ENCODE peak calls at places on chromosomes 3 and 15, in nine cellular contexts. J is ovary, O is transverse colon, F is HepG2, P is A549, B is tibial nerve, Z is stomach, T is H1, M is GM12878. E is an unnamed sample.

GRCh38 chr3:127590282-127590592 is 296 bp downstream of the TPRA1 start:
- DNase-seq in Z (no peak), O (peak), T (no peak), P (no peak), F (no peak), B (no peak), M (no peak), J (no peak), E (no peak)

GRCh38 chr3:47634996-47635395 is 56.3 kb upstream of the CSPG5 start:
- DNase-seq in F (no peak), B (no peak), O (no peak), J (no peak), P (no peak), M (no peak), Z (no peak), T (no peak), E (no peak)

GRCh38 chr15:76994001-76994400 is 925 bp upstream of the PSTPIP1 start:
- DNase-seq in F (no peak), B (no peak), Z (peak), O (peak), M (no peak), T (no peak), J (no peak), P (peak), E (peak)

GRCh38 chr3:30549600-30549999 is 56.8 kb upstream of the TGFBR2 start:
- DNase-seq in J (no peak), F (no peak), T (peak), M (no peak), B (no peak), O (no peak), P (no peak), Z (no peak), E (no peak)

GRCh38 chr15:90021108-90021507 is 20.0 kb downstream of the ZNF710 start:
- DNase-seq in M (no peak), Z (no peak), P (no peak), F (no peak), T (no peak), J (no peak), O (peak), B (no peak), E (peak)

GRCh38 chr3:181311186-181311585 is 321.6 kb upstream of the DNAJC19 start:
- DNase-seq in P (no peak), B (no peak), O (no peak), J (no peak), T (no peak), F (no peak), Z (peak), M (no peak), E (no peak)

GRCh38 chr15:87144775-87145174 is 1065.1 kb downstream of the AGBL1 start:
- DNase-seq in B (no peak), P (no peak), T (no peak), M (no peak), Z (no peak), O (no peak), F (no peak), J (no peak), E (no peak)

GRCh38 chr3:48656841-48657281 is 5.8 kb downstream of the CELSR3 start:
- DNase-seq in P (no peak), Z (no peak), B (no peak), T (no peak), J (no peak), F (no peak), O (no peak), M (no peak), E (no peak)

GRCh38 chr3:37905987-37906674 is 44.5 kb downstream of the CTDSPL start:
- DNase-seq in Z (no peak), J (no peak), T (no peak), M (no peak), P (no peak), F (peak), O (no peak), B (no peak), E (no peak)

GRCh38 chr3:31550452-31551251 is 17.9 kb downstream of the STT3B start:
- DNase-seq in T (no peak), O (no peak), B (peak), P (peak), J (no peak), Z (no peak), M (no peak), F (peak), E (no peak)

GRCh38 chr15:40928975-40929729 is at the start of gene DLL4:
- DNase-seq in T (no peak), Z (peak), J (peak), O (peak), M (no peak), F (peak), P (peak), B (peak), E (no peak)

GRCh38 chr15:84748274-84749110 is at the start of gene ZNF592:
- DNase-seq in M (no peak), P (peak), B (peak), F (peak), J (peak), O (peak), Z (peak), T (no peak), E (peak)

GRCh38 chr3:133934996-133935842 is 39.5 kb upstream of the RAB6B start:
- DNase-seq in T (no peak), F (no peak), P (no peak), M (no peak), O (no peak), J (no peak), Z (peak), B (no peak), E (peak)

GRCh38 chr15:90419202-90419601 is 31.2 kb downstream of the IQGAP1 start:
- DNase-seq in B (no peak), T (no peak), F (no peak), P (no peak), O (no peak), J (no peak), Z (no peak), M (no peak), E (no peak)

GRCh38 chr3:161452179-161452578 is 44.4 kb upstream of the OTOL1 start:
- DNase-seq in B (no peak), J (no peak), Z (no peak), T (no peak), P (no peak), F (no peak), M (no peak), O (no peak), E (no peak)

GRCh38 chr15:73771380-73772095 is 18.4 kb upstream of the INSYN1 start:
- DNase-seq in F (no peak), B (no peak), Z (no peak), P (no peak), T (no peak), M (no peak), J (no peak), O (no peak), E (no peak)

GRCh38 chr15:44029940-44030568 is 165.0 kb downstream of the FRMD5 start:
- DNase-seq in Z (no peak), O (no peak), F (no peak), M (no peak), B (no peak), T (no peak), J (no peak), P (no peak), E (no peak)

GRCh38 chr3:132228923-132229322 is 88.3 kb upstream of the ACP3 start:
- DNase-seq in Z (no peak), O (no peak), B (no peak), F (no peak), J (no peak), T (no peak), P (peak), M (no peak), E (no peak)

GRCh38 chr15:57218826-57219576 is 157.3 kb upstream of the CGNL1 start:
- DNase-seq in O (no peak), P (peak), T (no peak), F (no peak), B (no peak), M (no peak), Z (no peak), J (no peak), E (no peak)

GRCh38 chr3:53255775-53256703 is at the start of gene TKT:
- DNase-seq in Z (peak), M (peak), P (peak), F (peak), T (peak), B (peak), J (peak), O (peak), E (peak)

GRCh38 chr15:89421219-89421618 is 75.2 kb downstream of the RHCG start:
- DNase-seq in T (no peak), O (no peak), J (no peak), M (no peak), Z (no peak), P (no peak), F (no peak), B (no peak), E (no peak)

GRCh38 chr3:169259134-169259533 is 404.4 kb downstream of the MECOM start:
- DNase-seq in Z (no peak), M (no peak), J (no peak), B (no peak), T (no peak), O (no peak), F (no peak), P (no peak), E (no peak)

GRCh38 chr15:91968610-91969009 is 115.1 kb downstream of the SLCO3A1 start:
- DNase-seq in O (no peak), Z (no peak), M (no peak), F (no peak), P (no peak), B (no peak), J (no peak), T (no peak), E (no peak)

GRCh38 chr15:83775738-83776137 is 121.8 kb downstream of the ADAMTSL3 start:
- DNase-seq in O (no peak), J (no peak), B (no peak), F (no peak), Z (no peak), P (no peak), T (no peak), M (no peak), E (no peak)

GRCh38 chr15:81270781-81271491 is 53.0 kb downstream of the STARD5 start:
- DNase-seq in Z (no peak), O (no peak), F (no peak), J (no peak), B (no peak), M (no peak), P (no peak), T (no peak), E (no peak)

GRCh38 chr15:38670142-38671002 is 105.8 kb upstream of the RASGRP1 start:
- DNase-seq in B (no peak), J (no peak), T (no peak), P (no peak), M (no peak), Z (no peak), F (no peak), O (peak), E (no peak)

GRCh38 chr3:29065211-29065785 is 215.6 kb upstream of the RBMS3 start:
- DNase-seq in Z (peak), J (peak), B (peak), M (no peak), P (peak), O (peak), T (peak), F (no peak), E (no peak)

GRCh38 chr3:152524198-152525140 is 255.7 kb downstream of the MBNL1 start:
- DNase-seq in P (peak), T (no peak), Z (peak), O (peak), B (peak), J (peak), F (peak), M (no peak), E (no peak)

GRCh38 chr15:63038926-63039673 is 3.4 kb upstream of the TPM1 start:
- DNase-seq in M (no peak), P (no peak), F (no peak), Z (no peak), B (no peak), O (no peak), T (no peak), J (no peak), E (no peak)

GRCh38 chr3:66138336-66139234 is 82.2 kb upstream of the SLC25A26 start:
- DNase-seq in J (peak), T (peak), B (peak), O (peak), F (peak), M (no peak), Z (peak), P (peak), E (no peak)

GRCh38 chr3:95049841-95050240 is 987.0 kb downstream of the NSUN3 start:
- DNase-seq in B (no peak), P (no peak), F (no peak), M (no peak), O (no peak), Z (no peak), J (no peak), T (no peak), E (no peak)

GRCh38 chr3:57793737-57794187 is 37.7 kb downstream of the SLMAP start:
- DNase-seq in O (no peak), M (no peak), J (no peak), P (no peak), F (no peak), Z (no peak), B (no peak), T (no peak), E (no peak)

GRCh38 chr15:101543026-101543390 is 53.5 kb upstream of the PCSK6 start:
- DNase-seq in P (no peak), Z (no peak), F (no peak), T (no peak), M (no peak), O (no peak), J (no peak), B (no peak), E (no peak)

GRCh38 chr15:58465070-58465469 is 33.3 kb downstream of the LIPC start:
- DNase-seq in J (no peak), P (no peak), Z (no peak), O (no peak), B (no peak), T (no peak), M (no peak), F (no peak), E (no peak)

GRCh38 chr15:101049856-101050646 is 130.9 kb downstream of the LRRK1 start:
- DNase-seq in T (no peak), P (no peak), J (peak), O (peak), M (no peak), B (no peak), Z (peak), F (no peak), E (peak)

GRCh38 chr15:90881978-90882721 is 2.2 kb upstream of the FES start:
- DNase-seq in B (no peak), Z (no peak), O (no peak), J (no peak), P (no peak), M (no peak), F (no peak), T (no peak), E (no peak)

GRCh38 chr15:99125061-99125990 is 20.4 kb downstream of the SYNM start:
- DNase-seq in P (no peak), M (no peak), O (no peak), B (no peak), Z (no peak), T (no peak), J (no peak), F (no peak), E (no peak)

GRCh38 chr15:99124641-99125040 is 19.8 kb downstream of the SYNM start:
- DNase-seq in P (no peak), F (no peak), J (no peak), O (no peak), T (no peak), B (no peak), Z (no peak), M (no peak), E (no peak)

GRCh38 chr15:99122831-99123705 is 18.2 kb downstream of the SYNM start:
- DNase-seq in Z (no peak), F (no peak), T (no peak), B (no peak), O (no peak), J (peak), P (no peak), M (no peak), E (no peak)

GRCh38 chr15:99121691-99122410 is 17.0 kb downstream of the SYNM start:
- DNase-seq in O (no peak), T (no peak), Z (no peak), P (no peak), B (no peak), M (no peak), F (no peak), J (no peak), E (no peak)

DNA sequence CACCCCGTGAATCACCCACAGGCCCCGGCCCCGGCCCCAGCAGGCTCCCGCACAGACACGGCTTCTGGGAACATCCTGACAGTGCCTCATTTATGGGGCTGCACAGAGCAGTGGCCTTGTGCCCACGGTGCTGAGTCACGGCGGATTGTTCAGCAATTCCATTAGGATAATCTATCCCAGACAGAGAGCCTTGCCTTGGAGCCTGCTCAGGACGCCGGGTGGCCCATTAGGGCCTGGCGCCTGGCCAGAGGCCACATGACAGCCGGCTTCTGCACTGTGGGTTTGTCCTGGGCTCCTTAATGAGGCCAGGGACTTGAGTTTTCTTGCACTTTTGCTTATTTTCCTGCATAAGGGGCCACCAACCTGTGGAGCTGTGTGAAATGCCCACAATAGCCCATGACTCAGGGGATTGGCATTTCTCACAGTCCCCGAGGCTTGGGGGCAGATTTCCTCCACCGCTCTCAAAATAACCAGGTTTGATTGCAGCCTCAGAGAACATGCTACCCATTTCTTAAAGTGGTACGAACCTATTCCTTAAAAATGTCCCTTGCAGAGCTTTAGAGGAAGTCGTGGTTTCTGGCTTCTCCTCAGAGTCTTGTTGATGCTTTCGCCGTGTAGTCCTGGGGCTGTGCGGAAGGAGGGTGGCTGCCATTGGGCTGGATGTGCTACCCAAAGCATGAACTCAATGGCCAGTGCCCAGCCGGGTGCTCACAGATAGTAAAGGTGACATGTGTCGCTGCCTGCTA is 19.0 kb downstream of the SYNM start:
- DNase-seq in P (peak), F (peak), J (peak), T (no peak), B (peak), M (no peak), O (peak), Z (peak), E (peak)
- TF ChIP-seq POLR2A in P (no peak), F (no peak), J (no peak), T (no peak), B (no peak), M (no peak), O (no peak), Z (no peak), E (no peak)

DNA sequence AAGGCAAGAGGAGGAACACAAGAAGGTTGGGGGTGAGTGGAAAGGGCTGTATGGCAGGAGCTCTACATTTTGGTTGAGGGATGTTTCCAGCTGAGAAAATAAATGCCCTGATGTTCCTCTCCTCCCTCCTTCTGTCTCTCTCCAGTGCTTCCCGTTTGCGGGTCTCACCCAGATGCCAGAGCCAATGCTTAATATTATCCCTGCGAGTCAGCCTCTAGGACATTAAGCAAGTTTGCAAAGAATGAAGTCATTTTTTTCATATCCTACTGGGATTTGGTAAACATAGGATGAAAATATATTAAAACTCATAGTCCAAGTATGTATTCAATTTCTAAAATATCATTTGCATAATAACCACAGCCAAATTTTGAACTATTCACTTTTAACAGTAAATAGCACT is 295.9 kb downstream of the CADM2 start:
- DNase-seq in M (no peak), T (no peak), F (no peak), J (no peak), Z (no peak), B (no peak), P (no peak), O (no peak), E (no peak)
- TF ChIP-seq EP300 in M (no peak), T (no peak), F (no peak), J (no peak), Z (no peak), B (no peak), P (no peak), O (no peak), E (no peak)

GRCh38 chr3:173410836-173411235 is 13.3 kb downstream of the NLGN1 start:
- DNase-seq in O (no peak), M (no peak), T (no peak), Z (no peak), B (no peak), J (no peak), P (no peak), F (no peak), E (no peak)

DNA sequence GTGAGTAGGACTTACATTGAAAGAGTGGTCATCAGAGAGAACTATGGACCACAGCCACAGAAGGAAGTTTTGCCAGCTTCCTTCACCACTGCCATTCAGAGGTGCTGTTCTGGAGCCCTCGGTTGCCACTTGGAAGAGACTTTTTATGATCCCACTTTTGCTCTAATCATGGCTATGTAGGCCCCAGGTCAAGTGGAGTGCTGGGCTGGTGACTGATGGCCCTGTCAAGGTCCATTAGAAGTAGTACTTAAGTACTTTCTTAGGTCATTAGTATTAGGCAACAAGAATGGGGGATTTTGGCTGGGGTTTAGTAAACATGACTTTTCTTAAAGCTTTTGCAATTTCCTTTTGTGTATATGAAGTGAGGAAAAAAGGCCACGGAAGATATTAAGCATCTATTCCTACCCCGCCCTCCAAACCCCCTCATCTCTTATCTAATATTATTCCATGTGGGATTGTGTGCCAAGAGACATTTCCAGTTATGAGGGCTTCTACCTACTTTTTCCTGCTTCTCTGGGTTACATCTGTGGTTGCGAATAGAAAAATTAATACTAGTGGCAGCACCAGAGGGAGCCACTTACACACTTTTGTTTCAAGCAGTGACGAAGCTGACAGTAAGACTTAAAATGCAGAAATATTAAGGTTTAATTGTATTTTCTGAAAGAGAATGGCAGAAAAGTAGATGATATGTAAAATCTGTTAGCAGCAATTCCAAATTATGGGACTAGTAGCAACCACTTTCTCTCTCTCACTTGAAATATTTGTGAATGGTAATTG is 13.9 kb downstream of the NLGN1 start:
- DNase-seq in T (no peak), M (no peak), B (peak), J (no peak), O (no peak), P (peak), Z (no peak), F (peak), E (no peak)
- TF ChIP-seq POLR2A in T (no peak), M (no peak), B (no peak), J (no peak), O (no peak), P (no peak), Z (no peak), F (no peak), E (no peak)

GRCh38 chr3:14141602-14142315 is 16.9 kb downstream of the TMEM43 start:
- DNase-seq in O (no peak), J (peak), B (no peak), P (no peak), T (no peak), M (no peak), F (no peak), Z (no peak), E (no peak)
- TF ChIP-seq EP300 in O (no peak), J (no peak), B (no peak), P (no peak), T (no peak), M (no peak), F (no peak), Z (no peak), E (no peak)